ENCODE peak calls at places on chromosomes 3 and 15, in four cellular contexts. One of them, this sample, is unnamed.

GRCh38 chr15:96254168-96254567 is 76.3 kb upstream of the NR2F2 start:
- DNase-seq in DND-41: no peak
- DNase-seq in right atrium auricular region: no peak
- DNase-seq in heart left ventricle: no peak
- DNase-seq in this sample: no peak

GRCh38 chr15:51382787-51383186 is 41.3 kb downstream of the GLDN start:
- DNase-seq in right atrium auricular region: no peak
- DNase-seq in DND-41: peak; percentile 13
- DNase-seq in heart left ventricle: no peak
- DNase-seq in this sample: peak; percentile 30

GRCh38 chr15:49877117-49877860 is 241.7 kb downstream of the ATP8B4 start:
- DNase-seq in DND-41: no peak
- DNase-seq in right atrium auricular region: no peak
- DNase-seq in heart left ventricle: no peak
- DNase-seq in this sample: no peak

GRCh38 chr15:67022587-67022986 is 42.8 kb upstream of the SMAD3 start:
- DNase-seq in heart left ventricle: no peak
- DNase-seq in DND-41: no peak
- DNase-seq in right atrium auricular region: peak; percentile 16
- DNase-seq in this sample: no peak

GRCh38 chr15:95559875-95560394 is 770.6 kb upstream of the NR2F2 start:
- DNase-seq in right atrium auricular region: peak; percentile 64
- DNase-seq in heart left ventricle: no peak
- DNase-seq in DND-41: no peak
- DNase-seq in this sample: no peak

GRCh38 chr3:111539351-111540331 is 2.4 kb upstream of the CD96 start:
- DNase-seq in right atrium auricular region: no peak
- DNase-seq in heart left ventricle: peak; percentile 65
- DNase-seq in DND-41: peak; percentile 84
- DNase-seq in this sample: peak; percentile 62

GRCh38 chr3:195556390-195556789 is 13.3 kb upstream of the PPP1R2 start:
- DNase-seq in right atrium auricular region: no peak
- DNase-seq in DND-41: no peak
- DNase-seq in heart left ventricle: no peak
- DNase-seq in this sample: no peak

GRCh38 chr3:111031538-111031937 is 40.1 kb upstream of the NECTIN3 start:
- DNase-seq in heart left ventricle: no peak
- DNase-seq in right atrium auricular region: no peak
- DNase-seq in DND-41: no peak
- DNase-seq in this sample: no peak

GRCh38 chr3:143040264-143040879 is 39.0 kb downstream of the U2SURP start:
- DNase-seq in heart left ventricle: no peak
- DNase-seq in DND-41: no peak
- DNase-seq in right atrium auricular region: no peak
- DNase-seq in this sample: peak; percentile 11

GRCh38 chr3:172096881-172097420 is 57.6 kb downstream of the FNDC3B start:
- DNase-seq in right atrium auricular region: no peak
- DNase-seq in heart left ventricle: no peak
- DNase-seq in DND-41: no peak
- DNase-seq in this sample: no peak

GRCh38 chr15:58547628-58548307 is 116.0 kb downstream of the LIPC start:
- DNase-seq in heart left ventricle: no peak
- DNase-seq in DND-41: no peak
- DNase-seq in right atrium auricular region: peak; percentile 56
- DNase-seq in this sample: no peak

GRCh38 chr3:136750209-136750921 is 1.8 kb downstream of the STAG1 start:
- DNase-seq in right atrium auricular region: no peak
- DNase-seq in DND-41: peak; percentile 33
- DNase-seq in heart left ventricle: no peak
- DNase-seq in this sample: no peak

GRCh38 chr15:66595937-66596545 is 30.2 kb upstream of the LCTL start:
- DNase-seq in DND-41: no peak
- DNase-seq in right atrium auricular region: no peak
- DNase-seq in heart left ventricle: no peak
- DNase-seq in this sample: no peak

GRCh38 chr3:176349706-176350105 is 847.6 kb downstream of the TBL1XR1 start:
- DNase-seq in DND-41: no peak
- DNase-seq in right atrium auricular region: no peak
- DNase-seq in heart left ventricle: no peak
- DNase-seq in this sample: no peak

GRCh38 chr3:138768946-138769345 is 65.8 kb downstream of the PIK3CB start:
- DNase-seq in heart left ventricle: no peak
- DNase-seq in right atrium auricular region: no peak
- DNase-seq in DND-41: no peak
- DNase-seq in this sample: no peak

GRCh38 chr3:23948761-23949160 is 3.7 kb downstream of the NR1D2 start:
- DNase-seq in right atrium auricular region: no peak
- DNase-seq in DND-41: no peak
- DNase-seq in heart left ventricle: no peak
- DNase-seq in this sample: no peak

GRCh38 chr3:37058117-37058516 is 64.8 kb downstream of the MLH1 start:
- DNase-seq in DND-41: no peak
- DNase-seq in right atrium auricular region: no peak
- DNase-seq in heart left ventricle: no peak
- DNase-seq in this sample: no peak

GRCh38 chr3:16841906-16842709 is 42.6 kb upstream of the PLCL2 start:
- DNase-seq in right atrium auricular region: no peak
- DNase-seq in heart left ventricle: peak; percentile 74
- DNase-seq in DND-41: peak; percentile 25
- DNase-seq in this sample: peak; percentile 48

GRCh38 chr3:76570436-76571057 is 469.4 kb upstream of the ROBO2 start:
- DNase-seq in heart left ventricle: no peak
- DNase-seq in right atrium auricular region: no peak
- DNase-seq in DND-41: no peak
- DNase-seq in this sample: peak; percentile 7

GRCh38 chr3:72329354-72329753 is 518.9 kb downstream of the SHQ1 start:
- DNase-seq in right atrium auricular region: no peak
- DNase-seq in DND-41: no peak
- DNase-seq in heart left ventricle: no peak
- DNase-seq in this sample: no peak

GRCh38 chr3:197083486-197083885 is 53.9 kb upstream of the MELTF start:
- DNase-seq in DND-41: no peak
- DNase-seq in heart left ventricle: no peak
- DNase-seq in right atrium auricular region: no peak
- DNase-seq in this sample: no peak

GRCh38 chr15:48016865-48017264 is 103.9 kb upstream of the SLC24A5 start:
- DNase-seq in heart left ventricle: no peak
- DNase-seq in DND-41: no peak
- DNase-seq in right atrium auricular region: no peak
- DNase-seq in this sample: no peak

GRCh38 chr3:194220776-194221735 is 85.1 kb downstream of the HES1 start:
- DNase-seq in DND-41: no peak
- DNase-seq in heart left ventricle: no peak
- DNase-seq in right atrium auricular region: peak; percentile 30
- DNase-seq in this sample: no peak

GRCh38 chr3:53731934-53732624 is 114.1 kb downstream of the CHDH start:
- DNase-seq in right atrium auricular region: no peak
- DNase-seq in heart left ventricle: no peak
- DNase-seq in DND-41: no peak
- DNase-seq in this sample: no peak

GRCh38 chr15:25688166-25688565 is 175.0 kb downstream of the ATP10A start:
- DNase-seq in right atrium auricular region: no peak
- DNase-seq in heart left ventricle: no peak
- DNase-seq in DND-41: no peak
- DNase-seq in this sample: no peak

GRCh38 chr3:191331443-191331842 is 1.1 kb upstream of the UTS2B start:
- DNase-seq in DND-41: no peak
- DNase-seq in heart left ventricle: no peak
- DNase-seq in right atrium auricular region: no peak
- DNase-seq in this sample: no peak

GRCh38 chr3:125214738-125215137 is 2.2 kb upstream of the SLC12A8 start:
- DNase-seq in DND-41: no peak
- DNase-seq in heart left ventricle: no peak
- DNase-seq in right atrium auricular region: no peak
- DNase-seq in this sample: peak; percentile 3

GRCh38 chr3:143972495-143973351 is 1.1 kb downstream of the DIPK2A start:
- DNase-seq in DND-41: peak; percentile 80
- DNase-seq in right atrium auricular region: peak; percentile 81
- DNase-seq in heart left ventricle: peak; percentile 90
- DNase-seq in this sample: peak; percentile 89

GRCh38 chr15:89209057-89209456 is 12.3 kb downstream of the RLBP1 start:
- DNase-seq in right atrium auricular region: no peak
- DNase-seq in heart left ventricle: no peak
- DNase-seq in DND-41: no peak
- DNase-seq in this sample: no peak

DNA sequence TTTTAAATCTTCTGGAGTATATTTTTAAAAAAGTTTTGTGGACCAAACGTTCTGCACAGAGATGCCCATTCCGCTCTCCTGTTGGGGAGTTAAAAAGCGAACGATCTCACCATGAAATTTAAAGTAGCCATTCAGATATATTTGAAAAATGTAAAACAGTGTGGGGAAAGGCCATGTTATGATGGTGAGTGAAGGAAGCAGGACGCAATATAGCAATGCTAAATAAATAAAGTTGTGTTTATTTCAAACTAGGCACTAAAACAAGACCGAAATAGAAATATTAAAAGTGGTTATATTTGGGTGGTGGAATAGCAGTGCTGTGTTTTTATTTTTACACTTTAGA is 327 bp upstream of the CCDC13 start:
- DNase-seq in heart left ventricle: no peak
- DNase-seq in DND-41: no peak
- DNase-seq in right atrium auricular region: no peak
- DNase-seq in this sample: no peak
- H3K4me3 ChIP-seq in heart left ventricle: peak overlapping the region; percentile 61
- H3K4me3 ChIP-seq in DND-41: no peak overlapping the region
- H3K4me3 ChIP-seq in right atrium auricular region: peak overlapping the region; percentile 34
- H3K4me3 ChIP-seq in this sample: peak overlapping the region; percentile 62

GRCh38 chr3:64022451-64023186 is 675 bp downstream of the PSMD6 start:
- DNase-seq in right atrium auricular region: no peak
- DNase-seq in heart left ventricle: no peak
- DNase-seq in DND-41: peak; percentile 20
- DNase-seq in this sample: no peak

GRCh38 chr3:64023187-64023860 is at the start of gene PSMD6:
- DNase-seq in DND-41: peak; percentile 92
- DNase-seq in heart left ventricle: peak; percentile 95
- DNase-seq in right atrium auricular region: peak; percentile 88
- DNase-seq in this sample: peak; percentile 78

GRCh38 chr3:64026346-64026745 is 3.1 kb upstream of the PSMD6 start:
- DNase-seq in right atrium auricular region: no peak
- DNase-seq in heart left ventricle: no peak
- DNase-seq in DND-41: no peak
- DNase-seq in this sample: no peak

GRCh38 chr3:64027708-64028107 is 4.4 kb upstream of the PSMD6 start:
- DNase-seq in right atrium auricular region: no peak
- DNase-seq in heart left ventricle: no peak
- DNase-seq in DND-41: no peak
- DNase-seq in this sample: no peak

GRCh38 chr3:64023861-64024223 is 548 bp upstream of the PSMD6 start:
- DNase-seq in heart left ventricle: no peak
- DNase-seq in right atrium auricular region: no peak
- DNase-seq in DND-41: no peak
- DNase-seq in this sample: no peak
- H3K4me3 ChIP-seq in heart left ventricle: peak overlapping the region; percentile 97
- H3K4me3 ChIP-seq in right atrium auricular region: no peak overlapping the region
- H3K4me3 ChIP-seq in DND-41: no peak overlapping the region
- H3K4me3 ChIP-seq in this sample: peak overlapping the region; percentile 90

GRCh38 chr3:38649500-38650247 is at the start of gene SCN5A:
- DNase-seq in heart left ventricle: peak; percentile 81
- DNase-seq in DND-41: peak; percentile 49
- DNase-seq in right atrium auricular region: no peak
- DNase-seq in this sample: no peak

GRCh38 chr3:38646630-38647029 is 2.9 kb downstream of the SCN5A start:
- DNase-seq in right atrium auricular region: peak; percentile 51
- DNase-seq in heart left ventricle: no peak
- DNase-seq in DND-41: no peak
- DNase-seq in this sample: peak; percentile 51

GRCh38 chr3:38648659-38649499 is 608 bp downstream of the SCN5A start:
- DNase-seq in heart left ventricle: no peak
- DNase-seq in DND-41: no peak
- DNase-seq in right atrium auricular region: no peak
- DNase-seq in this sample: no peak

GRCh38 chr3:38647217-38647970 is 2.1 kb downstream of the SCN5A start:
- DNase-seq in right atrium auricular region: peak; percentile 32
- DNase-seq in DND-41: no peak
- DNase-seq in heart left ventricle: no peak
- DNase-seq in this sample: no peak

DNA sequence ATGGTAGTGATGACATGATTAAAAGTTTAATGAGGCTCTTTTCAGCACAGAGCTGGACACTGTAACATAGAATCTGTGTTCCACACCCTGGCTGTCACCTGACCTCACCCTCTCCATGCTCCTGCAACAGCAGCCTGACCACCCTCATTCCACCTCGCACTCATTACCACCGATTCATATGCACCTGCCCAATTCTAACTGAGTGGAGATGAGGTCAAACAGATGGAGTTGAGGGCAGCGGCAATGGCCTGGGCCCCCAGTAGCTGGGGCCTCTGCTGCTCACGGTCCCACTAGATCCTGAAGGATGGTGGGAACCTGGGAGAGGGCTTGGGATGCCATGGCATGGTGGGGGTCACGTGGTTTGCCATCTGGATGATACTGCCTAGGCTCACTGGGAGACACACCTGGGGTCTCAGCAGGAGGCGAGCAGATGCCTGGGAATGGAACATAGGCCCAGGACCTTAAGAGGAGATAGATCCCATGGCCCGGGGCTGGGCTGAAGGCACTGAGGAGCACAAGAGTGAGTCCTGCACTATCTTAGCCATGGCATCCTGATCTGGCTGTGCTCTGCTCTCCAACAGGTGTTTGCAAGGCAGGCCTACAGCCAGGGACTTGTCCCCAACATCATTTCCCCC is 1.3 kb downstream of the SCN5A start:
- DNase-seq in DND-41: no peak
- DNase-seq in heart left ventricle: no peak
- DNase-seq in right atrium auricular region: peak; percentile 36
- DNase-seq in this sample: no peak
- H3K4me3 ChIP-seq in DND-41: no peak overlapping the region
- H3K4me3 ChIP-seq in heart left ventricle: peak overlapping the region; percentile 69
- H3K4me3 ChIP-seq in right atrium auricular region: peak overlapping the region; percentile 62
- H3K4me3 ChIP-seq in this sample: no peak overlapping the region

GRCh38 chr3:170752571-170753155 is 117.3 kb downstream of the RPL22L1 start:
- DNase-seq in right atrium auricular region: no peak
- DNase-seq in DND-41: no peak
- DNase-seq in heart left ventricle: no peak
- DNase-seq in this sample: no peak
- H3K4me3 ChIP-seq in right atrium auricular region: no peak overlapping the region
- H3K4me3 ChIP-seq in DND-41: no peak overlapping the region
- H3K4me3 ChIP-seq in heart left ventricle: no peak overlapping the region
- H3K4me3 ChIP-seq in this sample: no peak overlapping the region

DNA sequence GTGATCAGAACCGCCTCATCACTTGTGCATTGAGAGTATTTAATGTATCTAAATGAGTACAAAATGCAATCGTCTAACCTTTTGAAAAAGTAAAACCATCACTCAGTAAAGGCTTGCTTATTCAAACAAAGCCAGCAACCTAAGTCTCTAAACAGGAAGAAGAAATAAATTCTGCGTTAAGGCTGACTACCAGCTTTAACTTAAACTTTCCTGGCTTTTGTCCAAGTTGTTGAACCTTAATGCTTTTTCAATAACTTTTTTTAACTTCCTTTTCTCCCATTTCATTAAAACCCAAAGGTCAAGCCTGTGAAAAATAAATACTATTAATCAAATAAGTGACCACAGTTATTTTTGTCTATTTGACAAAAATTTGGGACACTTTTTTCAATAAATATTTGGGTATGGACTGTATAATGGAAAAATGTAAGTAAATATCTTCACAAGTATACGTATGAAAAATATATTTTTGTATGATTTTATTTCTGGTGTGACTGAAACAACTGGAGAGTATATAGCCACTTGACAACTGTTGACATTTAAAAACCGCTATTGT is 2.7 kb downstream of the KLHL24 start:
- DNase-seq in right atrium auricular region: no peak
- DNase-seq in heart left ventricle: no peak
- DNase-seq in DND-41: no peak
- DNase-seq in this sample: no peak
- H3K4me3 ChIP-seq in right atrium auricular region: peak overlapping the region; percentile 1
- H3K4me3 ChIP-seq in heart left ventricle: peak overlapping the region; percentile 100
- H3K4me3 ChIP-seq in DND-41: no peak overlapping the region
- H3K4me3 ChIP-seq in this sample: no peak overlapping the region

This sample was measured in Jurkat, Clone E6-1.